ENCODE peak calls at places on chromosomes 3 and 15, in five cellular contexts. I is stimulated activated CD4-positive, alpha-beta T cell treated with anti-CD3 and anti-CD28 coated beads, TNF-alpha, amount 100 ng/mL, for 4 hours; L is activated gamma-delta T cell treated with anti-CD3 and anti-CD28 coated beads, Interleukin-2, amount 50 U/mL, for 16 hours; X is astrocyte of the spinal cord; D is EL. T is an unnamed sample.

GRCh38 chr3:43286886-43287301 is 554 bp downstream of the SNRK start:
- DNase-seq in I (no peak), L (no peak), X (no peak), D (peak), T (peak)

GRCh38 chr15:25674948-25675347 is 188.2 kb downstream of the ATP10A start:
- DNase-seq in I (no peak), L (no peak), X (no peak), D (no peak), T (no peak)

GRCh38 chr15:101043011-101043410 is 123.9 kb downstream of the LRRK1 start:
- DNase-seq in I (no peak), L (no peak), X (no peak), D (no peak), T (no peak)

GRCh38 chr15:60972301-60972700 is 256.8 kb downstream of the RORA start:
- DNase-seq in I (no peak), L (no peak), X (peak), D (peak), T (peak)

GRCh38 chr3:196268270-196269163 is 19.0 kb downstream of the PCYT1A start:
- DNase-seq in I (no peak), L (no peak), X (peak), D (peak), T (peak)

GRCh38 chr15:75104804-75105557 is 81.6 kb downstream of the PPCDC start:
- DNase-seq in I (no peak), L (no peak), X (peak), D (peak), T (peak)

GRCh38 chr15:96243701-96244100 is 86.8 kb upstream of the NR2F2 start:
- DNase-seq in I (no peak), L (no peak), X (no peak), D (no peak), T (no peak)

GRCh38 chr15:38072507-38073277 is 138.3 kb downstream of the TMCO5A start:
- DNase-seq in I (no peak), L (no peak), X (peak), D (peak), T (peak)

GRCh38 chr3:24986635-24987034 is 441.4 kb upstream of the RARB start:
- DNase-seq in I (no peak), L (no peak), X (no peak), D (no peak), T (no peak)

GRCh38 chr15:42178056-42178455 is 21.6 kb upstream of the PLA2G4F start:
- DNase-seq in I (no peak), L (no peak), X (no peak), D (no peak), T (no peak)

GRCh38 chr3:59734061-59734460 is 684.2 kb upstream of the CFAP20DC start:
- DNase-seq in I (no peak), L (no peak), X (no peak), D (no peak), T (no peak)

GRCh38 chr15:101303408-101303807 is 8.4 kb upstream of the SNRPA1 start:
- DNase-seq in I (no peak), L (no peak), X (no peak), D (no peak), T (no peak)

GRCh38 chr3:127001486-127002194 is 18.7 kb downstream of the PLXNA1 start:
- DNase-seq in I (no peak), L (no peak), X (no peak), D (no peak), T (no peak)